ENCODE peak calls at places on chromosomes 6 and 20, in six cellular contexts. One of them, this sample, is unnamed.

GRCh38 chr6:153989989-153990388 is 49.1 kb upstream of the OPRM1 start:
- ATAC-seq in upper lobe of right lung: peak; percentile 48
- ATAC-seq in thoracic aorta: no peak
- ATAC-seq in lower lobe of right lung: no peak
- ATAC-seq in mucosa of descending colon: no peak
- ATAC-seq in natural killer cell: no peak
- ATAC-seq in this sample: no peak

GRCh38 chr6:111183702-111184517 is 96.6 kb downstream of the SLC16A10 start:
- ATAC-seq in upper lobe of right lung: no peak
- ATAC-seq in thoracic aorta: no peak
- ATAC-seq in lower lobe of right lung: no peak
- ATAC-seq in mucosa of descending colon: no peak
- ATAC-seq in natural killer cell: no peak
- ATAC-seq in this sample: peak; percentile 93

GRCh38 chr20:41249781-41250281 is 67.7 kb downstream of the ZHX3 start:
- ATAC-seq in upper lobe of right lung: peak; percentile 56
- ATAC-seq in thoracic aorta: no peak
- ATAC-seq in lower lobe of right lung: peak; percentile 41
- ATAC-seq in mucosa of descending colon: no peak
- ATAC-seq in natural killer cell: no peak
- ATAC-seq in this sample: no peak

GRCh38 chr6:165556116-165556843 is 106.8 kb downstream of the PDE10A start:
- ATAC-seq in upper lobe of right lung: peak; percentile 80
- ATAC-seq in thoracic aorta: no peak
- ATAC-seq in lower lobe of right lung: peak; percentile 80
- ATAC-seq in mucosa of descending colon: no peak
- ATAC-seq in natural killer cell: no peak
- ATAC-seq in this sample: no peak

GRCh38 chr6:135267085-135267484 is 86.0 kb downstream of the MYB start:
- ATAC-seq in upper lobe of right lung: no peak
- ATAC-seq in thoracic aorta: no peak
- ATAC-seq in lower lobe of right lung: no peak
- ATAC-seq in mucosa of descending colon: peak; percentile 60
- ATAC-seq in natural killer cell: no peak
- ATAC-seq in this sample: no peak

GRCh38 chr20:49455691-49456090 is 26.8 kb downstream of the KCNB1 start:
- ATAC-seq in upper lobe of right lung: no peak
- ATAC-seq in thoracic aorta: no peak
- ATAC-seq in lower lobe of right lung: no peak
- ATAC-seq in mucosa of descending colon: no peak
- ATAC-seq in natural killer cell: no peak
- ATAC-seq in this sample: no peak

GRCh38 chr20:44138859-44139258 is 48.1 kb downstream of the JPH2 start:
- ATAC-seq in upper lobe of right lung: no peak
- ATAC-seq in thoracic aorta: no peak
- ATAC-seq in lower lobe of right lung: no peak
- ATAC-seq in mucosa of descending colon: no peak
- ATAC-seq in natural killer cell: no peak
- ATAC-seq in this sample: no peak

GRCh38 chr6:3363296-3364025 is 93.4 kb downstream of the SLC22A23 start:
- ATAC-seq in upper lobe of right lung: peak; percentile 92
- ATAC-seq in thoracic aorta: no peak
- ATAC-seq in lower lobe of right lung: peak; percentile 94
- ATAC-seq in mucosa of descending colon: peak; percentile 96
- ATAC-seq in natural killer cell: no peak
- ATAC-seq in this sample: peak; percentile 42

GRCh38 chr6:137370871-137371633 is 123.1 kb downstream of the OLIG3 start:
- ATAC-seq in upper lobe of right lung: peak; percentile 43
- ATAC-seq in thoracic aorta: no peak
- ATAC-seq in lower lobe of right lung: no peak
- ATAC-seq in mucosa of descending colon: peak; percentile 35
- ATAC-seq in natural killer cell: no peak
- ATAC-seq in this sample: no peak

GRCh38 chr6:151722342-151722741 is 85.1 kb upstream of the ESR1 start:
- ATAC-seq in upper lobe of right lung: no peak
- ATAC-seq in thoracic aorta: no peak
- ATAC-seq in lower lobe of right lung: no peak
- ATAC-seq in mucosa of descending colon: no peak
- ATAC-seq in natural killer cell: no peak
- ATAC-seq in this sample: no peak

GRCh38 chr6:8337147-8337546 is 98.2 kb downstream of the SLC35B3 start:
- ATAC-seq in upper lobe of right lung: no peak
- ATAC-seq in thoracic aorta: no peak
- ATAC-seq in lower lobe of right lung: no peak
- ATAC-seq in mucosa of descending colon: no peak
- ATAC-seq in natural killer cell: no peak
- ATAC-seq in this sample: no peak

GRCh38 chr20:2673453-2673852 is 9.4 kb upstream of the IDH3B start:
- ATAC-seq in upper lobe of right lung: no peak
- ATAC-seq in thoracic aorta: no peak
- ATAC-seq in lower lobe of right lung: no peak
- ATAC-seq in mucosa of descending colon: no peak
- ATAC-seq in natural killer cell: no peak
- ATAC-seq in this sample: no peak

GRCh38 chr6:42783876-42784738 is 2.3 kb downstream of the BICRAL start:
- ATAC-seq in upper lobe of right lung: no peak
- ATAC-seq in thoracic aorta: no peak
- ATAC-seq in lower lobe of right lung: no peak
- ATAC-seq in mucosa of descending colon: peak; percentile 17
- ATAC-seq in natural killer cell: no peak
- ATAC-seq in this sample: peak; percentile 0

GRCh38 chr6:127496471-127496870 is 22.7 kb downstream of the MTCL3 start:
- ATAC-seq in upper lobe of right lung: no peak
- ATAC-seq in thoracic aorta: no peak
- ATAC-seq in lower lobe of right lung: no peak
- ATAC-seq in mucosa of descending colon: no peak
- ATAC-seq in natural killer cell: no peak
- ATAC-seq in this sample: no peak

GRCh38 chr6:89952361-89952680 is 58.1 kb downstream of the GJA10 start:
- ATAC-seq in upper lobe of right lung: no peak
- ATAC-seq in thoracic aorta: no peak
- ATAC-seq in lower lobe of right lung: no peak
- ATAC-seq in mucosa of descending colon: no peak
- ATAC-seq in natural killer cell: peak; percentile 49
- ATAC-seq in this sample: peak; percentile 61

GRCh38 chr6:129748901-129749748 is 39.1 kb upstream of the ARHGAP18 start:
- ATAC-seq in upper lobe of right lung: no peak
- ATAC-seq in thoracic aorta: no peak
- ATAC-seq in lower lobe of right lung: no peak
- ATAC-seq in mucosa of descending colon: no peak
- ATAC-seq in natural killer cell: no peak
- ATAC-seq in this sample: peak; percentile 18

GRCh38 chr6:26198626-26199056 is 111.4 kb downstream of the HFE start:
- ATAC-seq in upper lobe of right lung: peak; percentile 20
- ATAC-seq in thoracic aorta: no peak
- ATAC-seq in lower lobe of right lung: peak; percentile 31
- ATAC-seq in mucosa of descending colon: peak; percentile 5
- ATAC-seq in natural killer cell: peak; percentile 4
- ATAC-seq in this sample: peak; percentile 8

GRCh38 chr6:160756871-160757270 is 54.8 kb downstream of the PLG start:
- ATAC-seq in upper lobe of right lung: no peak
- ATAC-seq in thoracic aorta: no peak
- ATAC-seq in lower lobe of right lung: no peak
- ATAC-seq in mucosa of descending colon: no peak
- ATAC-seq in natural killer cell: no peak
- ATAC-seq in this sample: no peak

GRCh38 chr6:113654396-113654795 is 202.7 kb upstream of the MARCKS start:
- ATAC-seq in upper lobe of right lung: peak; percentile 97
- ATAC-seq in thoracic aorta: peak; percentile 92
- ATAC-seq in lower lobe of right lung: peak; percentile 93
- ATAC-seq in mucosa of descending colon: peak; percentile 83
- ATAC-seq in natural killer cell: no peak
- ATAC-seq in this sample: no peak

GRCh38 chr6:44002071-44002590 is 125.1 kb downstream of the MRPL14 start:
- ATAC-seq in upper lobe of right lung: peak; percentile 36
- ATAC-seq in thoracic aorta: no peak
- ATAC-seq in lower lobe of right lung: peak; percentile 38
- ATAC-seq in mucosa of descending colon: no peak
- ATAC-seq in natural killer cell: peak; percentile 42
- ATAC-seq in this sample: peak; percentile 29

GRCh38 chr6:1472643-1473042 is 83.3 kb downstream of the FOXF2 start:
- ATAC-seq in upper lobe of right lung: no peak
- ATAC-seq in thoracic aorta: no peak
- ATAC-seq in lower lobe of right lung: no peak
- ATAC-seq in mucosa of descending colon: no peak
- ATAC-seq in natural killer cell: no peak
- ATAC-seq in this sample: no peak

This sample was measured in activated T-helper 17 cell treated with anti-CD3 and anti-CD28 coated beads, Interleukin-2, amount 50 U/mL, for 72 hours.